ENCODE peak calls at places on chromosomes 1 and 21, in four cellular contexts. I, L, E and B are unnamed samples.
A peak's percentile ranks its signal among the peaks of the same experiment; 100 is the strongest.

GRCh38 chr1:64171797-64172281 is 31.6 kb upstream of the UBE2U start:
- DNase-seq in I (no peak), L (no peak), E (no peak), B (no peak)

GRCh38 chr1:197224160-197224559 is 43.9 kb upstream of the CRB1 start:
- DNase-seq in I (no peak), L (no peak), E (no peak), B (no peak)

GRCh38 chr1:53326598-53327182 is 1.2 kb downstream of the LRP8 start:
- DNase-seq in I (peak; percentile 6), L (no peak), E (peak; percentile 73), B (peak; percentile 54)

GRCh38 chr1:166379447-166379846 is 212.6 kb upstream of the FAM78B start:
- DNase-seq in I (no peak), L (no peak), E (peak; percentile 40), B (no peak)

GRCh38 chr1:205141236-205142104 is 19.7 kb upstream of the RBBP5 start:
- DNase-seq in I (peak; percentile 43), L (peak; percentile 70), E (peak; percentile 86), B (peak; percentile 65)

GRCh38 chr1:113072141-113072756 is 749 bp upstream of the LRIG2 start:
- DNase-seq in I (no peak), L (no peak), E (no peak), B (no peak)

GRCh38 chr1:168504064-168504837 is 39.5 kb downstream of the XCL2 start:
- DNase-seq in I (no peak), L (peak; percentile 75), E (peak; percentile 71), B (peak; percentile 49)

GRCh38 chr1:202143768-202144509 is 598 bp downstream of the ARL8A start:
- DNase-seq in I (no peak), L (peak; percentile 63), E (peak; percentile 80), B (peak; percentile 72)

GRCh38 chr1:10724948-10725852 is 71.2 kb downstream of the CASZ1 start:
- DNase-seq in I (no peak), L (peak; percentile 88), E (peak; percentile 86), B (peak; percentile 90)

GRCh38 chr1:119773711-119774241 is 5.1 kb upstream of the HMGCS2 start:
- DNase-seq in I (no peak), L (no peak), E (no peak), B (no peak)

GRCh38 chr1:232435746-232436145 is 194.2 kb downstream of the SIPA1L2 start:
- DNase-seq in I (no peak), L (no peak), E (peak; percentile 76), B (no peak)

GRCh38 chr21:29258626-29259335 is 39.9 kb upstream of the BACH1 start:
- DNase-seq in I (no peak), L (no peak), E (no peak), B (no peak)

GRCh38 chr1:21624577-21625389 is 44.4 kb downstream of the RAP1GAP start:
- DNase-seq in I (no peak), L (peak; percentile 64), E (peak; percentile 40), B (peak; percentile 67)

GRCh38 chr1:152251391-152251790 is 27.4 kb upstream of the HRNR start:
- DNase-seq in I (no peak), L (no peak), E (no peak), B (no peak)